ENCODE peak calls at places on chromosome 6, in four cellular contexts. One of them, this sample, is unnamed.

GRCh38 chr6:111480988-111481830 is 1.8 kb downstream of the REV3L start:
- DNase-seq in activated T-helper 1 cell treated with anti-CD3 and anti-CD28 coated beads, Interleukin-12 subunit alpha, Interleukin-12 subunit beta, Interleukin-2, Interleukin-4 antibody, amounts not matched to agents 30 ng/mL and 10 ng/mL and 1 ng/mL, durations not matched to agents 14 hours and 24 hours and 36 hours: no peak
- DNase-seq in HS-5: no peak
- DNase-seq in lower leg skin: no peak
- DNase-seq in this sample: no peak

GRCh38 chr6:37141291-37142046 is 28.5 kb upstream of the PIM1 start:
- DNase-seq in activated T-helper 1 cell treated with anti-CD3 and anti-CD28 coated beads, Interleukin-12 subunit alpha, Interleukin-12 subunit beta, Interleukin-2, Interleukin-4 antibody, amounts not matched to agents 30 ng/mL and 10 ng/mL and 1 ng/mL, durations not matched to agents 14 hours and 24 hours and 36 hours: no peak
- DNase-seq in HS-5: no peak
- DNase-seq in lower leg skin: no peak
- DNase-seq in this sample: no peak

GRCh38 chr6:156776841-156777576 is at the start of gene ARID1B:
- DNase-seq in activated T-helper 1 cell treated with anti-CD3 and anti-CD28 coated beads, Interleukin-12 subunit alpha, Interleukin-12 subunit beta, Interleukin-2, Interleukin-4 antibody, amounts not matched to agents 30 ng/mL and 10 ng/mL and 1 ng/mL, durations not matched to agents 14 hours and 24 hours and 36 hours: peak
- DNase-seq in HS-5: no peak
- DNase-seq in lower leg skin: peak
- DNase-seq in this sample: peak

GRCh38 chr6:80541886-80542285 is 435.4 kb downstream of the BCKDHB start:
- DNase-seq in activated T-helper 1 cell treated with anti-CD3 and anti-CD28 coated beads, Interleukin-12 subunit alpha, Interleukin-12 subunit beta, Interleukin-2, Interleukin-4 antibody, amounts not matched to agents 30 ng/mL and 10 ng/mL and 1 ng/mL, durations not matched to agents 14 hours and 24 hours and 36 hours: no peak
- DNase-seq in HS-5: no peak
- DNase-seq in lower leg skin: no peak
- DNase-seq in this sample: no peak

GRCh38 chr6:10409160-10409765 is 5.6 kb downstream of the TFAP2A start:
- DNase-seq in activated T-helper 1 cell treated with anti-CD3 and anti-CD28 coated beads, Interleukin-12 subunit alpha, Interleukin-12 subunit beta, Interleukin-2, Interleukin-4 antibody, amounts not matched to agents 30 ng/mL and 10 ng/mL and 1 ng/mL, durations not matched to agents 14 hours and 24 hours and 36 hours: no peak
- DNase-seq in HS-5: no peak
- DNase-seq in lower leg skin: no peak
- DNase-seq in this sample: no peak

GRCh38 chr6:143110996-143111395 is 50.3 kb downstream of the AIG1 start:
- DNase-seq in activated T-helper 1 cell treated with anti-CD3 and anti-CD28 coated beads, Interleukin-12 subunit alpha, Interleukin-12 subunit beta, Interleukin-2, Interleukin-4 antibody, amounts not matched to agents 30 ng/mL and 10 ng/mL and 1 ng/mL, durations not matched to agents 14 hours and 24 hours and 36 hours: no peak
- DNase-seq in HS-5: no peak
- DNase-seq in lower leg skin: no peak
- DNase-seq in this sample: no peak

GRCh38 chr6:142846459-142846831 is 98.5 kb downstream of the HIVEP2 start:
- DNase-seq in activated T-helper 1 cell treated with anti-CD3 and anti-CD28 coated beads, Interleukin-12 subunit alpha, Interleukin-12 subunit beta, Interleukin-2, Interleukin-4 antibody, amounts not matched to agents 30 ng/mL and 10 ng/mL and 1 ng/mL, durations not matched to agents 14 hours and 24 hours and 36 hours: no peak
- DNase-seq in HS-5: no peak
- DNase-seq in lower leg skin: no peak
- DNase-seq in this sample: no peak

GRCh38 chr6:64330694-64331309 is 695.2 kb downstream of the PHF3 start:
- DNase-seq in activated T-helper 1 cell treated with anti-CD3 and anti-CD28 coated beads, Interleukin-12 subunit alpha, Interleukin-12 subunit beta, Interleukin-2, Interleukin-4 antibody, amounts not matched to agents 30 ng/mL and 10 ng/mL and 1 ng/mL, durations not matched to agents 14 hours and 24 hours and 36 hours: no peak
- DNase-seq in HS-5: peak
- DNase-seq in lower leg skin: no peak
- DNase-seq in this sample: peak

GRCh38 chr6:10101551-10102252 is 313.2 kb downstream of the TFAP2A start:
- DNase-seq in activated T-helper 1 cell treated with anti-CD3 and anti-CD28 coated beads, Interleukin-12 subunit alpha, Interleukin-12 subunit beta, Interleukin-2, Interleukin-4 antibody, amounts not matched to agents 30 ng/mL and 10 ng/mL and 1 ng/mL, durations not matched to agents 14 hours and 24 hours and 36 hours: no peak
- DNase-seq in HS-5: no peak
- DNase-seq in lower leg skin: no peak
- DNase-seq in this sample: no peak

GRCh38 chr6:18368277-18369105 is 18.7 kb upstream of the RNF144B start:
- DNase-seq in activated T-helper 1 cell treated with anti-CD3 and anti-CD28 coated beads, Interleukin-12 subunit alpha, Interleukin-12 subunit beta, Interleukin-2, Interleukin-4 antibody, amounts not matched to agents 30 ng/mL and 10 ng/mL and 1 ng/mL, durations not matched to agents 14 hours and 24 hours and 36 hours: no peak
- DNase-seq in HS-5: no peak
- DNase-seq in lower leg skin: no peak
- DNase-seq in this sample: no peak

GRCh38 chr6:30947231-30947630 is 6.5 kb downstream of the MUCL3 start:
- DNase-seq in activated T-helper 1 cell treated with anti-CD3 and anti-CD28 coated beads, Interleukin-12 subunit alpha, Interleukin-12 subunit beta, Interleukin-2, Interleukin-4 antibody, amounts not matched to agents 30 ng/mL and 10 ng/mL and 1 ng/mL, durations not matched to agents 14 hours and 24 hours and 36 hours: no peak
- DNase-seq in HS-5: no peak
- DNase-seq in lower leg skin: no peak
- DNase-seq in this sample: no peak

GRCh38 chr6:85186546-85187170 is 263.2 kb upstream of the NT5E start:
- DNase-seq in activated T-helper 1 cell treated with anti-CD3 and anti-CD28 coated beads, Interleukin-12 subunit alpha, Interleukin-12 subunit beta, Interleukin-2, Interleukin-4 antibody, amounts not matched to agents 30 ng/mL and 10 ng/mL and 1 ng/mL, durations not matched to agents 14 hours and 24 hours and 36 hours: no peak
- DNase-seq in HS-5: no peak
- DNase-seq in lower leg skin: no peak
- DNase-seq in this sample: no peak

GRCh38 chr6:4259391-4259790 is 124.0 kb upstream of the ECI2 start:
- DNase-seq in activated T-helper 1 cell treated with anti-CD3 and anti-CD28 coated beads, Interleukin-12 subunit alpha, Interleukin-12 subunit beta, Interleukin-2, Interleukin-4 antibody, amounts not matched to agents 30 ng/mL and 10 ng/mL and 1 ng/mL, durations not matched to agents 14 hours and 24 hours and 36 hours: no peak
- DNase-seq in HS-5: no peak
- DNase-seq in lower leg skin: no peak
- DNase-seq in this sample: no peak

GRCh38 chr6:5004373-5005037 is 668 bp upstream of the RPP40 start:
- DNase-seq in activated T-helper 1 cell treated with anti-CD3 and anti-CD28 coated beads, Interleukin-12 subunit alpha, Interleukin-12 subunit beta, Interleukin-2, Interleukin-4 antibody, amounts not matched to agents 30 ng/mL and 10 ng/mL and 1 ng/mL, durations not matched to agents 14 hours and 24 hours and 36 hours: no peak
- DNase-seq in HS-5: no peak
- DNase-seq in lower leg skin: peak
- DNase-seq in this sample: no peak